ENCODE peak calls at places on chromosomes 12 and 14, in seven cellular contexts. V, B, Y, W, T, H and L are unnamed samples.

GRCh38 chr12:119156401-119156800 is 22.3 kb upstream of the HSPB8 start:
- DNase-seq in W (no peak), H (no peak), T (peak), B (no peak), V (no peak), Y (no peak), L (no peak)

GRCh38 chr14:64423987-64424386 is 35.8 kb downstream of the MTHFD1 start:
- DNase-seq in Y (no peak), W (no peak), H (no peak), T (no peak), V (no peak), B (no peak), L (no peak)

GRCh38 chr14:29282169-29282568 is 515.6 kb downstream of the FOXG1 start:
- DNase-seq in V (no peak), Y (no peak), B (no peak), T (no peak), W (no peak), H (no peak), L (no peak)

GRCh38 chr12:12563529-12563928 is 866 bp upstream of the DUSP16 start:
- DNase-seq in V (no peak), T (no peak), W (no peak), B (no peak), Y (no peak), H (no peak), L (no peak)

GRCh38 chr12:42023733-42024494 is 120.8 kb downstream of the GXYLT1 start:
- DNase-seq in Y (peak), H (peak), B (no peak), V (peak), T (peak), W (peak), L (peak)

GRCh38 chr12:3020399-3020798 is 56.8 kb upstream of the TSPAN9 start:
- DNase-seq in T (no peak), V (no peak), W (no peak), Y (no peak), H (no peak), B (no peak), L (no peak)

GRCh38 chr12:110312581-110313360 is 31.7 kb downstream of the ATP2A2 start:
- DNase-seq in H (peak), B (no peak), T (no peak), Y (no peak), W (no peak), V (no peak), L (no peak)

GRCh38 chr12:131591714-131592709 is 118.9 kb upstream of the SFSWAP start:
- DNase-seq in T (no peak), B (no peak), Y (no peak), W (no peak), H (no peak), V (no peak), L (no peak)

GRCh38 chr12:122003646-122004611 is 17.8 kb upstream of the BCL7A start:
- DNase-seq in Y (no peak), H (no peak), V (no peak), W (no peak), B (no peak), T (no peak), L (no peak)

GRCh38 chr14:104561661-104562495 is 17.7 kb upstream of the C14orf180 start:
- DNase-seq in V (no peak), W (no peak), H (no peak), Y (no peak), T (no peak), B (no peak), L (no peak)

GRCh38 chr14:58104808-58105207 is 47.2 kb downstream of the ARMH4 start:
- DNase-seq in T (no peak), B (no peak), W (no peak), Y (no peak), V (no peak), H (peak), L (no peak)

GRCh38 chr12:96402061-96402460 is 1.8 kb upstream of the CDK17 start:
- DNase-seq in H (no peak), V (no peak), Y (no peak), T (no peak), B (no peak), W (no peak), L (no peak)

GRCh38 chr12:83893101-83893500 is 1019.5 kb downstream of the SLC6A15 start:
- DNase-seq in T (no peak), H (no peak), V (no peak), Y (no peak), B (no peak), W (no peak), L (no peak)

GRCh38 chr12:12207746-12208145 is 59.1 kb downstream of the LRP6 start:
- DNase-seq in T (no peak), W (no peak), H (no peak), Y (no peak), V (no peak), B (no peak), L (no peak)

GRCh38 chr12:100114574-100114973 is 28.1 kb downstream of the BLTP3B start:
- DNase-seq in W (no peak), V (no peak), Y (no peak), T (no peak), B (no peak), H (no peak), L (no peak)

GRCh38 chr12:67056329-67056728 is 212.8 kb upstream of the CAND1 start:
- DNase-seq in V (no peak), B (no peak), T (no peak), H (no peak), Y (no peak), W (no peak), L (no peak)

GRCh38 chr14:68345738-68346137 is 447.1 kb downstream of the ZFP36L1 start:
- DNase-seq in T (no peak), V (no peak), B (no peak), H (no peak), W (no peak), Y (no peak), L (no peak)

GRCh38 chr12:124856132-124856841 is 7.4 kb downstream of the SCARB1 start:
- DNase-seq in V (no peak), H (no peak), T (no peak), Y (no peak), B (no peak), W (no peak), L (no peak)

GRCh38 chr12:81558031-81558430 is 201.1 kb downstream of the PPFIA2 start:
- DNase-seq in T (no peak), V (no peak), B (no peak), H (no peak), Y (no peak), W (no peak), L (no peak)

GRCh38 chr14:90943367-90943766 is 117.1 kb downstream of the RPS6KA5 start:
- DNase-seq in V (no peak), Y (no peak), T (no peak), W (no peak), B (no peak), H (no peak), L (no peak)